ENCODE peak calls at places on chromosomes 2 and 18, in seven cellular contexts. W, T, E, Z, D, J and S are unnamed samples.

GRCh38 chr2:150464270-150464669 is 23.2 kb downstream of the RND3 start:
- DNase-seq in J (no peak), W (no peak), T (no peak), Z (no peak), E (no peak), D (no peak), S (no peak)

GRCh38 chr2:209351636-209352035 is 72.2 kb upstream of the MAP2 start:
- DNase-seq in J (no peak), Z (no peak), T (no peak), E (no peak), D (no peak), W (no peak), S (no peak)

GRCh38 chr2:74399785-74400184 is 19.7 kb upstream of the DCTN1 start:
- DNase-seq in T (no peak), Z (no peak), D (no peak), J (peak; percentile 66), W (peak; percentile 51), E (peak; percentile 33), S (no peak)

GRCh38 chr2:20052229-20052871 is 922 bp upstream of the LAPTM4A start:
- DNase-seq in T (no peak), W (no peak), Z (no peak), D (no peak), E (peak; percentile 91), J (peak; percentile 49), S (no peak)

GRCh38 chr2:30454571-30454970 is 7.5 kb downstream of the LCLAT1 start:
- DNase-seq in Z (no peak), D (no peak), E (no peak), J (no peak), T (no peak), W (no peak), S (no peak)

GRCh38 chr2:215328066-215328465 is 16.2 kb downstream of the ATIC start:
- DNase-seq in Z (no peak), T (no peak), E (no peak), J (no peak), W (no peak), D (no peak), S (no peak)

GRCh38 chr2:13694673-13695072 is 937.8 kb upstream of the LRATD1 start:
- DNase-seq in J (no peak), T (no peak), D (no peak), W (no peak), Z (no peak), E (no peak), S (no peak)

GRCh38 chr2:30809938-30810337 is 2.7 kb upstream of the CAPN13 start:
- DNase-seq in T (no peak), E (no peak), D (no peak), Z (no peak), J (no peak), W (no peak), S (no peak)

GRCh38 chr2:230472619-230473018 is 56.6 kb downstream of the SP100 start:
- DNase-seq in E (peak; percentile 80), Z (peak; percentile 17), D (no peak), W (peak; percentile 16), T (no peak), J (peak; percentile 54), S (peak; percentile 4)

GRCh38 chr2:8408560-8409460 is 273.0 kb upstream of the ID2 start:
- DNase-seq in E (no peak), J (no peak), D (no peak), W (no peak), Z (no peak), T (peak; percentile 62), S (peak; percentile 47)

GRCh38 chr2:128510701-128511100 is 192.0 kb upstream of the HS6ST1 start:
- DNase-seq in T (no peak), Z (peak; percentile 4), J (peak; percentile 76), D (no peak), E (no peak), W (no peak), S (no peak)

GRCh38 chr2:3481736-3482362 is 37.5 kb downstream of the ADI1 start:
- DNase-seq in D (no peak), T (no peak), Z (no peak), W (no peak), J (no peak), E (no peak), S (no peak)

GRCh38 chr18:75276813-75277628 is 66.4 kb downstream of the TSHZ1 start:
- DNase-seq in W (no peak), J (peak; percentile 64), T (no peak), E (peak; percentile 4), Z (peak; percentile 51), D (no peak), S (no peak)